ENCODE peak calls at places on chromosomes 4 and X, in four cellular contexts. X is IMR-90, A is astrocyte of the hippocampus, C is AG09309. R is an unnamed sample.

GRCh38 chr4:17667653-17668201 is 53.3 kb downstream of the MED28 start:
- DNase-seq in C (no peak), X (no peak), A (no peak), R (no peak)

GRCh38 chr4:177220376-177220775 is 89.3 kb upstream of the NEIL3 start:
- DNase-seq in A (peak), X (peak), C (no peak), R (no peak)

GRCh38 chrX:15310117-15310516 is 5.3 kb downstream of the ASB11 start:
- DNase-seq in A (peak), X (peak), C (no peak), R (peak)

GRCh38 chrX:71619193-71619592 is 882 bp upstream of the CXCR3 start:
- DNase-seq in A (no peak), C (no peak), X (no peak), R (no peak)

GRCh38 chr4:188714907-188715306 is 575.7 kb downstream of the TRIML1 start:
- DNase-seq in A (peak), C (peak), X (peak), R (no peak)

GRCh38 chr4:88535090-88535755 is 11.6 kb upstream of the PYURF start:
- DNase-seq in C (no peak), A (no peak), X (no peak), R (no peak)

GRCh38 chr4:10066704-10067651 is 45.7 kb upstream of the SLC2A9 start:
- DNase-seq in C (no peak), A (no peak), X (no peak), R (no peak)

GRCh38 chrX:15043538-15043937 is 170.3 kb downstream of the MOSPD2 start:
- DNase-seq in C (no peak), X (no peak), A (no peak), R (no peak)

GRCh38 chr4:175871774-175872405 is 59.8 kb upstream of the GPM6A start:
- DNase-seq in A (no peak), X (no peak), C (no peak), R (no peak)